ENCODE peak calls at places on chromosomes 13 and 19, in nine cellular contexts. One of them, this sample, is unnamed.

GRCh38 chr13:43054803-43055802 is 31.7 kb downstream of the DNAJC15 start:
- DNase-seq in CD8-positive, alpha-beta T cell: no peak
- DNase-seq in HepG2: peak; percentile 75
- DNase-seq in aorta: no peak
- DNase-seq in psoas muscle: peak; percentile 46
- DNase-seq in uterus: peak; percentile 46
- DNase-seq in suprapubic skin: no peak
- DNase-seq in cardiac muscle cell: peak; percentile 88
- DNase-seq in Peyer's patch: no peak
- DNase-seq in this sample: no peak

GRCh38 chr13:106680796-106681482 is 113.0 kb upstream of the ARGLU1 start:
- DNase-seq in CD8-positive, alpha-beta T cell: no peak
- DNase-seq in HepG2: no peak
- DNase-seq in aorta: no peak
- DNase-seq in psoas muscle: no peak
- DNase-seq in uterus: no peak
- DNase-seq in suprapubic skin: no peak
- DNase-seq in cardiac muscle cell: no peak
- DNase-seq in Peyer's patch: no peak
- DNase-seq in this sample: no peak

GRCh38 chr13:35164324-35164932 is 222.4 kb downstream of the NBEA start:
- DNase-seq in CD8-positive, alpha-beta T cell: no peak
- DNase-seq in HepG2: peak; percentile 20
- DNase-seq in aorta: no peak
- DNase-seq in psoas muscle: no peak
- DNase-seq in uterus: no peak
- DNase-seq in suprapubic skin: no peak
- DNase-seq in cardiac muscle cell: peak; percentile 57
- DNase-seq in Peyer's patch: no peak
- DNase-seq in this sample: no peak

GRCh38 chr13:101144808-101145419 is 271.4 kb downstream of the NALCN start:
- DNase-seq in CD8-positive, alpha-beta T cell: no peak
- DNase-seq in HepG2: peak; percentile 38
- DNase-seq in aorta: no peak
- DNase-seq in psoas muscle: no peak
- DNase-seq in uterus: no peak
- DNase-seq in suprapubic skin: no peak
- DNase-seq in cardiac muscle cell: peak; percentile 73
- DNase-seq in Peyer's patch: no peak
- DNase-seq in this sample: no peak

GRCh38 chr19:40889366-40889765 is 7.3 kb upstream of the CYP2A7 start:
- DNase-seq in CD8-positive, alpha-beta T cell: no peak
- DNase-seq in HepG2: no peak
- DNase-seq in aorta: no peak
- DNase-seq in psoas muscle: no peak
- DNase-seq in uterus: no peak
- DNase-seq in suprapubic skin: no peak
- DNase-seq in cardiac muscle cell: peak; percentile 1
- DNase-seq in Peyer's patch: no peak
- DNase-seq in this sample: no peak

GRCh38 chr19:6034512-6034911 is 56.6 kb upstream of the RANBP3 start:
- DNase-seq in CD8-positive, alpha-beta T cell: no peak
- DNase-seq in HepG2: no peak
- DNase-seq in aorta: no peak
- DNase-seq in psoas muscle: no peak
- DNase-seq in uterus: no peak
- DNase-seq in suprapubic skin: no peak
- DNase-seq in cardiac muscle cell: no peak
- DNase-seq in Peyer's patch: peak; percentile 21
- DNase-seq in this sample: no peak

GRCh38 chr19:12801466-12802266 is at the start of the genes PRDX2 and THSD8:
- DNase-seq in CD8-positive, alpha-beta T cell: peak; percentile 50
- DNase-seq in HepG2: peak; percentile 53
- DNase-seq in aorta: peak; percentile 92
- DNase-seq in psoas muscle: peak; percentile 89
- DNase-seq in uterus: peak; percentile 72
- DNase-seq in suprapubic skin: peak; percentile 90
- DNase-seq in cardiac muscle cell: peak; percentile 86
- DNase-seq in Peyer's patch: peak; percentile 91
- DNase-seq in this sample: peak; percentile 70

GRCh38 chr13:75896271-75896670 is 260.1 kb downstream of the LMO7 start:
- DNase-seq in CD8-positive, alpha-beta T cell: no peak
- DNase-seq in HepG2: no peak
- DNase-seq in aorta: no peak
- DNase-seq in psoas muscle: no peak
- DNase-seq in uterus: no peak
- DNase-seq in suprapubic skin: no peak
- DNase-seq in cardiac muscle cell: no peak
- DNase-seq in Peyer's patch: no peak
- DNase-seq in this sample: no peak

GRCh38 chr13:113890758-113891480 is 27.0 kb upstream of the GAS6 start:
- DNase-seq in CD8-positive, alpha-beta T cell: no peak
- DNase-seq in HepG2: no peak
- DNase-seq in aorta: no peak
- DNase-seq in psoas muscle: no peak
- DNase-seq in uterus: no peak
- DNase-seq in suprapubic skin: no peak
- DNase-seq in cardiac muscle cell: no peak
- DNase-seq in Peyer's patch: no peak
- DNase-seq in this sample: no peak

GRCh38 chr19:2327773-2328400 is 499 bp downstream of the LSM7 start:
- DNase-seq in CD8-positive, alpha-beta T cell: no peak
- DNase-seq in HepG2: peak; percentile 32
- DNase-seq in aorta: no peak
- DNase-seq in psoas muscle: no peak
- DNase-seq in uterus: no peak
- DNase-seq in suprapubic skin: no peak
- DNase-seq in cardiac muscle cell: peak; percentile 85
- DNase-seq in Peyer's patch: peak; percentile 82
- DNase-seq in this sample: peak; percentile 54

GRCh38 chr19:34431681-34432402 is 3.7 kb downstream of the UBA2 start:
- DNase-seq in CD8-positive, alpha-beta T cell: no peak
- DNase-seq in HepG2: no peak
- DNase-seq in aorta: no peak
- DNase-seq in psoas muscle: no peak
- DNase-seq in uterus: no peak
- DNase-seq in suprapubic skin: no peak
- DNase-seq in cardiac muscle cell: peak; percentile 5
- DNase-seq in Peyer's patch: no peak
- DNase-seq in this sample: no peak

GRCh38 chr19:34428549-34429285 is 536 bp downstream of the UBA2 start:
- DNase-seq in CD8-positive, alpha-beta T cell: no peak
- DNase-seq in HepG2: peak; percentile 2
- DNase-seq in aorta: peak; percentile 85
- DNase-seq in psoas muscle: peak; percentile 86
- DNase-seq in uterus: no peak
- DNase-seq in suprapubic skin: no peak
- DNase-seq in cardiac muscle cell: peak; percentile 46
- DNase-seq in Peyer's patch: peak; percentile 53
- DNase-seq in this sample: peak; percentile 60

GRCh38 chr19:34430738-34431625 is 2.8 kb downstream of the UBA2 start:
- DNase-seq in CD8-positive, alpha-beta T cell: no peak
- DNase-seq in HepG2: peak; percentile 57
- DNase-seq in aorta: no peak
- DNase-seq in psoas muscle: no peak
- DNase-seq in uterus: no peak
- DNase-seq in suprapubic skin: no peak
- DNase-seq in cardiac muscle cell: peak; percentile 68
- DNase-seq in Peyer's patch: no peak
- DNase-seq in this sample: no peak

GRCh38 chr19:34432797-34433196 is 4.6 kb downstream of the UBA2 start:
- DNase-seq in CD8-positive, alpha-beta T cell: no peak
- DNase-seq in HepG2: no peak
- DNase-seq in aorta: peak; percentile 79
- DNase-seq in psoas muscle: no peak
- DNase-seq in uterus: peak; percentile 35
- DNase-seq in suprapubic skin: no peak
- DNase-seq in cardiac muscle cell: peak; percentile 3
- DNase-seq in Peyer's patch: no peak
- DNase-seq in this sample: no peak

DNA sequence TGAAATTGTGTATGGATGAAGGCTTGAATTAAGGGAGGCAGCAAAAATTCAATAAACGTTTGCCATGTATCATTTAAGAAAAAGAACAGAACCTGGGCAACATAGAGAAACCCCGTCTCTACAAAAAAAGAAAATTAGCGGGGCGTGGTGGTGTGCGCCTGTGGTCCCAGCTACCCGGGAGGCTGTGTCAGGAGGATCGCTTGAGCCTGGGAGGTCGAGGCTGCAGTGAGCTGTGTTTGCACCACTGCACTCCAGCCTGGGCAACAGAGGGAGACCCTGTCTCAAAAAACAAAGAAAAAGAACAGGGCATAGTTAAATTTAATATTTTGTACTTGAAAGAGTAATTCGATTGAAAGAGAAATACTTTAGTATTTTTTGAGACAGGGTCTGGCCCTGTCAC is 1.4 kb downstream of the UBA2 start:
- DNase-seq in CD8-positive, alpha-beta T cell: no peak
- DNase-seq in HepG2: no peak
- DNase-seq in aorta: no peak
- DNase-seq in psoas muscle: no peak
- DNase-seq in uterus: no peak
- DNase-seq in suprapubic skin: no peak
- DNase-seq in cardiac muscle cell: no peak
- DNase-seq in Peyer's patch: no peak
- DNase-seq in this sample: no peak
- H3K4me3 ChIP-seq in CD8-positive, alpha-beta T cell: peak overlapping the region; percentile 58
- H3K4me3 ChIP-seq in HepG2: peak overlapping the region; percentile 89
- H3K4me3 ChIP-seq in aorta: peak overlapping the region; percentile 94
- H3K4me3 ChIP-seq in psoas muscle: peak overlapping the region; percentile 97
- H3K4me3 ChIP-seq in uterus: peak overlapping the region; percentile 52
- H3K4me3 ChIP-seq in suprapubic skin: peak overlapping the region; percentile 100
- H3K4me3 ChIP-seq in cardiac muscle cell: peak overlapping the region; percentile 72
- H3K4me3 ChIP-seq in Peyer's patch: peak overlapping the region; percentile 88
- H3K4me3 ChIP-seq in this sample: peak overlapping the region; percentile 86

GRCh38 chr13:40639226-40639681 is 27.2 kb downstream of the FOXO1 start:
- DNase-seq in CD8-positive, alpha-beta T cell: no peak
- DNase-seq in HepG2: peak; percentile 14
- DNase-seq in aorta: no peak
- DNase-seq in psoas muscle: no peak
- DNase-seq in uterus: no peak
- DNase-seq in suprapubic skin: no peak
- DNase-seq in cardiac muscle cell: peak; percentile 63
- DNase-seq in Peyer's patch: no peak
- DNase-seq in this sample: peak; percentile 57
- H3K4me1 ChIP-seq in CD8-positive, alpha-beta T cell: peaks cover 90% of the 10 kb centered on the region
- H3K4me1 ChIP-seq in HepG2: peaks cover 49% of the 10 kb centered on the region
- H3K4me1 ChIP-seq in aorta: peaks cover 2% of the 10 kb centered on the region
- H3K4me1 ChIP-seq in psoas muscle: peaks cover 79% of the 10 kb centered on the region
- H3K4me1 ChIP-seq in uterus: peaks cover 4% of the 10 kb centered on the region
- H3K4me1 ChIP-seq in suprapubic skin: peaks cover 40% of the 10 kb centered on the region
- H3K4me1 ChIP-seq in cardiac muscle cell: peaks cover 11% of the 10 kb centered on the region
- H3K4me1 ChIP-seq in Peyer's patch: peaks cover 3% of the 10 kb centered on the region
- H3K4me1 ChIP-seq in this sample: peaks cover 30% of the 10 kb centered on the region

GRCh38 chr19:54172413-54172763 is 572 bp downstream of the TMC4 start:
- DNase-seq in CD8-positive, alpha-beta T cell: no peak
- DNase-seq in HepG2: no peak
- DNase-seq in aorta: no peak
- DNase-seq in psoas muscle: no peak
- DNase-seq in uterus: no peak
- DNase-seq in suprapubic skin: no peak
- DNase-seq in cardiac muscle cell: no peak
- DNase-seq in Peyer's patch: no peak
- DNase-seq in this sample: no peak
- H3K4me3 ChIP-seq in CD8-positive, alpha-beta T cell: no peak overlapping the region
- H3K4me3 ChIP-seq in HepG2: no peak overlapping the region
- H3K4me3 ChIP-seq in aorta: no peak overlapping the region
- H3K4me3 ChIP-seq in psoas muscle: peak overlapping the region; percentile 29
- H3K4me3 ChIP-seq in uterus: no peak overlapping the region
- H3K4me3 ChIP-seq in suprapubic skin: peak overlapping the region; percentile 34
- H3K4me3 ChIP-seq in cardiac muscle cell: no peak overlapping the region
- H3K4me3 ChIP-seq in Peyer's patch: peak overlapping the region; percentile 65
- H3K4me3 ChIP-seq in this sample: peak overlapping the region; percentile 39

DNA sequence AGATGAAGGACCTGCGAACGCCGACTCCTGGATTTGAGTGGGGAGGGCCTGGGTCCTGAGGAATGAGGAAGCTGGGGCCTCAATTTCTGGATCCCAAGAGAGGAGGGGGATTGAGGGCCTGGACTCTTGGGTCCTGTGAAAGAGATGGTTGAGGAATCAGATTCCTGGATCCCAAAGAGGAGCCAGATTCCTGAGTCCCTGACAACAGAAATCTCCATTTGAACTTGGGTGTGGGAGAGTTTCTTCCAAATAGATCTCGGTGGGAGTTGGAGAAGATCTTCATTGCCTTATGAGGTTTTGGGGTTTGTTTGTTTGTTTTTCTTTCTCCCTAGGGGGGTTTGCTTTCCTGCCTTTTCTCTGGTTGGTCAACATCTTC is 624 bp downstream of the PSENEN start:
- DNase-seq in CD8-positive, alpha-beta T cell: no peak
- DNase-seq in HepG2: no peak
- DNase-seq in aorta: no peak
- DNase-seq in psoas muscle: no peak
- DNase-seq in uterus: no peak
- DNase-seq in suprapubic skin: no peak
- DNase-seq in cardiac muscle cell: no peak
- DNase-seq in Peyer's patch: no peak
- DNase-seq in this sample: no peak
- H3K4me1 ChIP-seq in CD8-positive, alpha-beta T cell: peaks cover 60% of the 10 kb centered on the region
- H3K4me1 ChIP-seq in HepG2: peaks cover 51% of the 10 kb centered on the region
- H3K4me1 ChIP-seq in aorta: no peaks in the 10 kb centered on the region
- H3K4me1 ChIP-seq in psoas muscle: peaks cover 42% of the 10 kb centered on the region
- H3K4me1 ChIP-seq in uterus: peaks cover 23% of the 10 kb centered on the region
- H3K4me1 ChIP-seq in suprapubic skin: peaks cover 47% of the 10 kb centered on the region
- H3K4me1 ChIP-seq in cardiac muscle cell: no peaks in the 10 kb centered on the region
- H3K4me1 ChIP-seq in Peyer's patch: peaks cover 33% of the 10 kb centered on the region
- H3K4me1 ChIP-seq in this sample: peaks cover 66% of the 10 kb centered on the region